ENCODE peak calls at places on chromosomes 13 and 19, in four cellular contexts. O is NCI-H526 treated with DMSO at 0.1 percent for 48 hours, E is NCI-H748 treated with DMSO at 0.1 percent for 48 hours, K is heart right ventricle. F is an unnamed sample.

GRCh38 chr13:36417328-36417727 is 15.0 kb upstream of the CCNA1 start:
- DNase-seq in O (no peak), E (no peak), K (no peak), F (no peak)

GRCh38 chr13:74134777-74135305 is 637 bp upstream of the KLF12 start:
- DNase-seq in O (peak; percentile 74), E (peak; percentile 48), K (peak; percentile 58), F (peak; percentile 65)

GRCh38 chr19:1000095-1000494 is at the start of gene GRIN3B:
- DNase-seq in O (no peak), E (no peak), K (peak; percentile 51), F (peak; percentile 37)

GRCh38 chr19:19743176-19743575 is 10.3 kb upstream of the ZNF14 start:
- DNase-seq in O (no peak), E (no peak), K (no peak), F (no peak)

GRCh38 chr19:3095375-3096191 is 1.4 kb downstream of the GNA11 start:
- DNase-seq in O (no peak), E (no peak), K (peak; percentile 45), F (peak; percentile 49)

GRCh38 chr19:3366761-3367571 is 583 bp downstream of the NFIC start:
- DNase-seq in O (no peak), E (no peak), K (peak; percentile 58), F (no peak)

GRCh38 chr13:32947886-32948285 is 68.3 kb upstream of the KL start:
- DNase-seq in O (no peak), E (peak; percentile 99), K (no peak), F (no peak)

GRCh38 chr19:3409346-3410064 is 43.1 kb downstream of the NFIC start:
- DNase-seq in O (no peak), E (no peak), K (peak; percentile 71), F (no peak)

GRCh38 chr13:79393564-79394249 is 12.3 kb downstream of the RBM26 start:
- DNase-seq in O (peak; percentile 55), E (peak; percentile 89), K (no peak), F (peak; percentile 33)

GRCh38 chr19:50341091-50341564 is 12.0 kb upstream of the KCNC3 start:
- DNase-seq in O (no peak), E (no peak), K (no peak), F (no peak)

GRCh38 chr13:26513931-26514330 is 43.6 kb upstream of the WASF3 start:
- DNase-seq in O (no peak), E (no peak), K (no peak), F (no peak)

GRCh38 chr13:32911506-32911905 is 104.7 kb upstream of the KL start:
- DNase-seq in O (peak; percentile 60), E (peak; percentile 85), K (no peak), F (no peak)

GRCh38 chr13:100675660-100676129 is 1.1 kb upstream of the TMTC4 start:
- DNase-seq in O (no peak), E (no peak), K (no peak), F (no peak)

GRCh38 chr19:3175761-3176714 is 2.5 kb upstream of the S1PR4 start:
- DNase-seq in O (no peak), E (no peak), K (no peak), F (no peak)

GRCh38 chr13:36981156-36981743 is 17.9 kb downstream of the ALG5 start:
- DNase-seq in O (peak; percentile 71), E (peak; percentile 39), K (no peak), F (no peak)

GRCh38 chr13:47220453-47221150 is 323.7 kb upstream of the HTR2A start:
- DNase-seq in O (no peak), E (no peak), K (no peak), F (no peak)

GRCh38 chr19:6479836-6480398 is 1.7 kb downstream of the DENND1C start:
- DNase-seq in O (no peak), E (no peak), K (no peak), F (no peak)

GRCh38 chr13:64471916-64472315 is 2758.2 kb downstream of the PCDH9 start:
- DNase-seq in O (peak; percentile 77), E (peak; percentile 55), K (no peak), F (no peak)

GRCh38 chr19:19461671-19462622 is 53.4 kb downstream of the TSSK6 start:
- DNase-seq in O (no peak), E (no peak), K (peak; percentile 64), F (peak; percentile 36)